ENCODE peak calls at places on chromosomes 16 and 17, in seven cellular contexts. F is IMR-90, P is mesendoderm, G is neuronal stem cell, I is H9, Y is mesenchymal stem cell, H is trophoblast cell. J is an unnamed sample.

GRCh38 chr16:74625500-74626350 is 18.8 kb upstream of the GLG1 start:
- DNase-seq in Y (no peak), F (no peak), H (no peak), I (no peak), G (no peak), P (no peak), J (no peak)

GRCh38 chr16:87548086-87548485 is 54.2 kb upstream of the JPH3 start:
- DNase-seq in Y (no peak), I (no peak), F (no peak), P (no peak), H (no peak), G (no peak), J (no peak)

GRCh38 chr17:34358631-34359030 is 2.4 kb downstream of the CCL13 start:
- DNase-seq in G (no peak), I (no peak), F (no peak), P (no peak), H (no peak), Y (no peak), J (no peak)

GRCh38 chr17:74796211-74796610 is 20.1 kb upstream of the NAT9 start:
- DNase-seq in F (no peak), G (no peak), I (no peak), H (no peak), P (no peak), Y (no peak), J (no peak)

GRCh38 chr17:48951572-48951971 is 6.9 kb upstream of the SNF8 start:
- DNase-seq in G (no peak), Y (no peak), P (no peak), I (no peak), F (no peak), H (no peak), J (no peak)

GRCh38 chr17:44557653-44558285 is 485 bp downstream of the FZD2 start:
- DNase-seq in H (peak), P (peak), G (no peak), F (peak), Y (peak), I (peak), J (peak)

GRCh38 chr16:27598226-27598625 is 48.3 kb downstream of the KATNIP start:
- DNase-seq in P (no peak), H (no peak), G (no peak), Y (no peak), I (no peak), F (no peak), J (no peak)

GRCh38 chr16:31711344-31711845 is 162.2 kb upstream of the ZNF267 start:
- DNase-seq in G (no peak), H (no peak), Y (no peak), I (no peak), P (no peak), F (no peak), J (no peak)

GRCh38 chr17:9456265-9456664 is 119.4 kb downstream of the STX8 start:
- DNase-seq in H (no peak), Y (no peak), I (no peak), P (no peak), G (no peak), F (no peak), J (no peak)

GRCh38 chr16:67562918-67563707 is 787 bp downstream of the CTCF start:
- DNase-seq in Y (peak), H (peak), P (peak), F (peak), G (peak), I (peak), J (peak)

GRCh38 chr16:11414815-11415775 is 69.8 kb downstream of the RMI2 start:
- DNase-seq in Y (no peak), F (no peak), H (no peak), P (no peak), I (no peak), G (no peak), J (no peak)

GRCh38 chr17:5877948-5878347 is 192.2 kb upstream of the WSCD1 start:
- DNase-seq in G (no peak), F (no peak), H (no peak), I (no peak), Y (no peak), P (no peak), J (no peak)

GRCh38 chr16:56426585-56426984 is 1.2 kb upstream of the AMFR start:
- DNase-seq in F (peak), G (no peak), I (no peak), H (peak), Y (no peak), P (no peak), J (no peak)

GRCh38 chr16:30997887-30998711 is 12.3 kb downstream of the STX1B start:
- DNase-seq in H (peak), F (peak), I (no peak), P (peak), G (no peak), Y (peak), J (no peak)

GRCh38 chr17:59746849-59747445 is 39.5 kb downstream of the VMP1 start:
- DNase-seq in P (peak), F (peak), H (no peak), I (no peak), G (no peak), Y (peak), J (no peak)

GRCh38 chr17:49866882-49867413 is 19.1 kb upstream of the TAC4 start:
- DNase-seq in I (no peak), P (no peak), F (no peak), G (no peak), H (no peak), Y (no peak), J (no peak)

GRCh38 chr17:73952136-73952497 is 251.4 kb upstream of the RPL38 start:
- DNase-seq in G (peak), I (no peak), H (no peak), Y (no peak), F (no peak), P (no peak), J (no peak)

GRCh38 chr17:68433911-68434503 is 23.3 kb downstream of the WIPI1 start:
- DNase-seq in G (no peak), I (no peak), F (no peak), Y (no peak), P (no peak), H (no peak), J (no peak)

GRCh38 chr17:44324571-44325275 is at the start of gene SLC25A39:
- DNase-seq in F (peak), Y (peak), P (peak), I (peak), G (peak), H (peak), J (peak)

GRCh38 chr16:51239196-51239595 is 88.1 kb upstream of the SALL1 start:
- DNase-seq in H (no peak), G (no peak), F (no peak), I (no peak), Y (no peak), P (no peak), J (no peak)

GRCh38 chr16:27238016-27238587 is 30.5 kb downstream of the NSMCE1 start:
- DNase-seq in P (no peak), F (no peak), G (no peak), H (no peak), Y (no peak), I (no peak), J (no peak)

GRCh38 chr16:19284207-19284606 is 1.3 kb upstream of the CLEC19A start:
- DNase-seq in I (no peak), G (no peak), F (no peak), Y (no peak), H (no peak), P (no peak), J (no peak)

GRCh38 chr17:60522889-60523626 is 3.0 kb downstream of the APPBP2 start:
- DNase-seq in I (no peak), F (no peak), G (no peak), H (no peak), P (no peak), Y (no peak), J (no peak)

GRCh38 chr17:7806592-7806991 is 27.4 kb upstream of the KDM6B start:
- DNase-seq in I (no peak), P (no peak), G (no peak), F (no peak), Y (no peak), H (no peak), J (no peak)

GRCh38 chr17:6392609-6393367 is 42.1 kb downstream of the AIPL1 start:
- DNase-seq in P (no peak), H (no peak), G (no peak), I (no peak), F (no peak), Y (no peak), J (no peak)

GRCh38 chr17:80986816-80987480 is 4.7 kb upstream of the CHMP6 start:
- DNase-seq in H (no peak), I (no peak), G (no peak), Y (no peak), F (no peak), P (no peak), J (no peak)

GRCh38 chr17:78925662-78926555 is 722 bp upstream of the TIMP2 start:
- DNase-seq in Y (peak), H (peak), F (peak), G (no peak), P (peak), I (peak), J (no peak)

GRCh38 chr17:78925234-78925633 is at the start of gene TIMP2:
- DNase-seq in G (peak), I (peak), H (peak), P (peak), F (peak), Y (peak), J (peak)

GRCh38 chr17:78922876-78923498 is 2.2 kb downstream of the TIMP2 start:
- DNase-seq in P (no peak), H (no peak), F (no peak), G (no peak), I (peak), Y (no peak), J (no peak)

GRCh38 chr17:78923660-78924453 is 1.3 kb downstream of the TIMP2 start:
- DNase-seq in Y (no peak), I (peak), G (no peak), F (no peak), P (peak), H (peak), J (peak)

DNA sequence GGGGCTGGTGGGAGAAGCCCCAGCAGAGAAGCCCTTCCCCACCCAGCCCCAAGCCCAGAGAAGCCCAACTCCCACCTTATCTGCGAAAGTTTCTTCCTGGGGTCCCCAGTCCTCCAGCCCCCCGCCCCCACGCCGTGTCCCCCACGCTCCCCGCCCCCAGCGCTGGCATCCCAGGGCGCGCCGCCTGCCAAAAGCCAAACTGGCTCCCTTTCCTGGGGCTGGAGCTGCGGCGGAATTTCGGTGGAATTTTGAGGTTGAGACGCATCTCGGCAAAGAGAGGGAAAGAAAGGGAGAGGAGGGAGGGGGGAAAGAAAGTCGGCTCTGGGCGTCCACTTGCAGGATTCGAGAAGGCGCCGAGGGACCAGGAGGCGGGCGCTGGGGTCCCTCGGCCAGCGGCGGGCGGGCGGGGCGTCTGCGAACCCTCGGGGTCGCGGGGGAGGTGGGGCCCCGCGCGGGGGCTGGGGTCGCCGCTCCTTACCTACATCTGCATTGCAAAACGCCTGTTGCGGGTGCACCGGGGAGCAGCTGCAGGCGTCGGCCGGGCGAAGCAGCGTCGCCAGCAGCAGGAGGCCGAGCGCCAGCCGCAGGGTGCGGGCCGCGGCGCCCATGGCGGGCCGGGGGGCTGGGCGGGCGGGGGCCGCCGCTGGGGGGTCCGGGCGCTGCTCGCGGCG is 571 bp downstream of the TIMP2 start:
- DNase-seq in P (peak), F (no peak), Y (no peak), H (no peak), I (peak), G (no peak), J (peak)
- H3K9ac ChIP-seq in P (peak), F (peak), Y (peak), H (peak), I (no peak), G (peak), J (peak)

DNA sequence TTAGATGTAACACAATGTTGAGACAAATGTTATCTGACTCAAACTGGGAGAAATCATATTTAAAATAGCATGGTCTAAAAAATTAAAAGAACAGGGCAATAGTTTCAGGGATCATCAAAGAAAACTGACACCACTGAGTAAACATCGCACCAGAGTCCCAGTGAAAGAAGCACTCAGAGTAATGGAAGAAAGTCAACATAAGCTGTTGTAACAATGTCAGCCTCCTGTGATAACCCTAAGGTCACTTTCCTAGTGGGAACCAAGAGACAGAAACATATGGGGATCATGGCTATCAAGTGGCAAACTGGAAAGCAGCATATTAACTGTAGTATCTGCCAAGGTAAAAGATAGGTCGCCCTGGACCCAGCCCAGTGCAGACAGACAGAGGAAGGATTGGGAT is 160.8 kb downstream of the CA10 start:
- DNase-seq in I (no peak), P (no peak), F (no peak), Y (no peak), G (no peak), H (no peak), J (no peak)
- H3K4ac ChIP-seq in I (no peak), P (no peak), F (no peak), Y (no peak), G (no peak), H (no peak), J (no peak)

DNA sequence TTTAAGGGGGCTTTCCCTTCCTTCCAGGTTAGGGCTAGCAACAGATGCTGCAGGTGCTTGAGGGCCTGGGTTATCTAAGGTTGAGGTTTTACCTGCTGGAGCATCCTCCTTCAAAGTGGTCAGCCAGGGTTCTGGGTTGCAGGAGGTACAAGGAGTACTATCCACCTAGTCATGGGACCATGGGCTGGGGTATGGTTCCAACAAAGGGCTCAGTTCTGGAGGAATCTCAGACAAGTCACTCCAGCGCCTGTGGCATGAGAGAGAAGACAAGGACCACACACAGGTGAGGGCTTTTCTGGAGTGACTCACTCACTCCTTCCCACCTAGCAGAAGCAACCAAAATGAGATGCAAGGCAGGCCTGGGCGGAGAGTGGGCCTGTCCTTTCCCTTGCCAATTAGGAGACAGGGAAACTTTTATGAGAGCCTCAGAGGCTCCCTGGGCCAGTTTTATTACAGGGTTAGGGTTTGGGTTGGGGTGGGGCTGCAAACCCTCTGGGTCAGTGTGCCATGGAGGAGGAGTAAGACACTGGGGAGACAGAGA is 2.2 kb downstream of the MYO19 start:
- DNase-seq in I (no peak), H (no peak), F (no peak), Y (no peak), G (no peak), P (no peak), J (peak)
- H3K9ac ChIP-seq in I (peak), H (peak), F (no peak), Y (no peak), G (no peak), P (no peak), J (no peak)

GRCh38 chr16:3019594-3020246 is 448 bp upstream of the TNFRSF12A start:
- DNase-seq in I (no peak), H (no peak), Y (no peak), P (no peak), F (no peak), G (no peak), J (no peak)
- H3K4ac ChIP-seq in I (no peak), H (peak), Y (no peak), P (no peak), F (peak), G (no peak), J (no peak)

J was measured in H1.